ENCODE peak calls at places on chromosome X, in four cellular contexts. Q is heart left ventricle, A is sigmoid colon, T is GM06990. M is an unnamed sample.

GRCh38 chrX:78886550-78886949 is 58.6 kb upstream of the P2RY10 start:
- DNase-seq in Q (no peak), T (peak), A (no peak), M (no peak)

GRCh38 chrX:68931345-68931744 is 102.5 kb downstream of the EFNB1 start:
- DNase-seq in Q (no peak), T (no peak), A (no peak), M (no peak)

GRCh38 chrX:33840176-33840575 is 291.9 kb downstream of the FAM47A start:
- DNase-seq in T (no peak), A (no peak), Q (no peak), M (no peak)

GRCh38 chrX:43939187-43939926 is 33.8 kb downstream of the NDP start:
- DNase-seq in A (no peak), Q (no peak), T (no peak), M (no peak)

GRCh38 chrX:74500555-74500954 is 79.3 kb downstream of the SLC16A2 start:
- DNase-seq in A (no peak), Q (no peak), T (no peak), M (no peak)

GRCh38 chrX:154735695-154736393 is 15.0 kb downstream of the GAB3 start:
- DNase-seq in Q (peak), A (peak), T (no peak), M (no peak)

GRCh38 chrX:27336466-27337091 is 126.6 kb downstream of the PPP4R3C start:
- DNase-seq in T (no peak), A (no peak), Q (peak), M (peak)

GRCh38 chrX:63503541-63503940 is 152.4 kb upstream of the SPIN4 start:
- DNase-seq in Q (no peak), A (no peak), T (no peak), M (no peak)

GRCh38 chrX:136423724-136424123 is 64.0 kb upstream of the BRS3 start:
- DNase-seq in Q (no peak), A (no peak), T (no peak), M (no peak)

GRCh38 chrX:19798423-19798822 is 89.0 kb downstream of the SH3KBP1 start:
- DNase-seq in A (no peak), T (no peak), Q (no peak), M (peak)

GRCh38 chrX:132957211-132958085 is 981 bp downstream of the HS6ST2 start:
- DNase-seq in Q (no peak), T (no peak), A (no peak), M (peak)

GRCh38 chrX:22542641-22543040 is 269.9 kb downstream of the CBLL2 start:
- DNase-seq in T (no peak), A (no peak), Q (no peak), M (no peak)

GRCh38 chrX:13101439-13102139 is 57.2 kb upstream of the FAM9C start:
- DNase-seq in T (no peak), Q (peak), A (peak), M (peak)

GRCh38 chrX:111560801-111561200 is 49.4 kb downstream of the SERTM2 start:
- DNase-seq in A (no peak), T (no peak), Q (no peak), M (no peak)

GRCh38 chrX:118226060-118226428 is 109.4 kb upstream of the KLHL13 start:
- DNase-seq in T (peak), Q (no peak), A (no peak), M (no peak)

GRCh38 chrX:102345916-102346315 is 93.9 kb downstream of the NXF2B start:
- DNase-seq in A (peak), T (no peak), Q (peak), M (peak)

GRCh38 chrX:20224814-20225487 is 41.8 kb downstream of the RPS6KA3 start:
- DNase-seq in Q (no peak), A (no peak), T (peak), M (peak)

GRCh38 chrX:19924285-19924684 is 36.9 kb upstream of the SH3KBP1 start:
- DNase-seq in A (no peak), T (no peak), Q (no peak), M (no peak)

GRCh38 chrX:151370906-151371305 is 26.1 kb upstream of the VMA21 start:
- DNase-seq in A (no peak), Q (no peak), T (no peak), M (peak)
- TF ChIP-seq CTCF in A (no peak), Q (no peak), T (no peak), M (no peak)

GRCh38 chrX:39907964-39908616 is 189.7 kb downstream of the BCOR start:
- DNase-seq in A (peak), Q (peak), T (no peak), M (peak)
- TF ChIP-seq CTCF in A (no peak), Q (no peak), T (no peak), M (no peak)

DNA sequence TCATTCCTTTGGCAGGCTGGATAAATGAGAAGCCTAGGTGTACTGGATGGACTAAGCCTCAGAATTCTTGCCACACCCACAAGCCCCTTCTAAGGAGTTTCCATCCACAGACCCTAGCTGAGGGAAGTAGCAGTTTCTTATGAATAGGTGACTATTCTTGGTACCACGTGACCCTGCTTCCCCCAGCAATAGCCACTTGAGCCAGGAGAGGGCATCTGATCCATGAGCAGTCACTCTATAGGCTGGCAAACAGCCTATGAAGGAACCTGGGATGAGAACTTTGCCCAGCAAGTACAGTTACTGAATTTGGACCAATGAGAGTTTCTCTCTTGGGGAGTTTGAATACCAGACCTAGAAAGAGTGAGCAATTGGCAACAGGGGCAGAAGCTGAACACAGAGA is 84.0 kb downstream of the RTL9 start:
- DNase-seq in A (no peak), T (peak), Q (no peak), M (peak)
- TF ChIP-seq CTCF in A (no peak), T (peak), Q (no peak), M (no peak)

DNA sequence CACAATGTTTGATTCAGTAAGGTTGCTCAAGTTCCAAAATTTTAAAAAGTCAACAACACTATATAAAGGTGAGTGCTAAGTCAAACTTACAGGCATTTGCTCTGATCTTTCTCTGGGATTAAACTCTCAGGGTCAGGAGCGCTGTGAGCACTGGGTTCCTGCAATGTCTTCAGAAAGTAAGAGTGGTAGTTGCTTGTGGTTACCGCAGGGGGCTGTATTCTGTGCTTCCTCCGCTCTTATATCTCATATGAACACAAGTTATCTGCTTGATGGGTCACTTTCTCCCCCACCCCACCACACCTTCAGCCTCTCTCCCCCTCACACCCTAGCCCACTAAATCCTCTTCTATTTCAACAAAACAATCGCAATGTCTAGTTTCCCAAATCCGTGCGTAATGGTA is 116.4 kb upstream of the IGSF1 start:
- DNase-seq in A (no peak), T (no peak), Q (no peak), M (no peak)
- TF ChIP-seq CTCF in A (no peak), T (peak), Q (no peak), M (no peak)

GRCh38 chrX:76126851-76127250 is 46.0 kb upstream of the PBDC1 start:
- DNase-seq in T (no peak), A (no peak), Q (no peak), M (no peak)

GRCh38 chrX:76127341-76127740 is 45.5 kb upstream of the PBDC1 start:
- DNase-seq in Q (no peak), A (no peak), T (no peak), M (peak)
- TF ChIP-seq CTCF in Q (no peak), A (no peak), T (peak), M (no peak)

M was measured in activated CD8-positive, alpha-beta T cell treated with anti-CD3 and anti-CD28 coated beads for 36 hours.